ENCODE peak calls at places on chromosomes 3 and 15, in eight cellular contexts. K is EH; T is cardiac muscle cell; V is upper lobe of left lung; A is right lobe of liver; B is iPS-NIHi11; N is NCI-H1930; U is stimulated activated CD8-positive, alpha-beta memory T cell treated with anti-CD3 and anti-CD28 coated beads, Interleukin-2, amount 100 ng/mL, for 48 hours. Q is an unnamed sample.

GRCh38 chr3:14847613-14848541 is 29.1 kb downstream of the FGD5 start:
- DNase-seq in T (no peak), U (no peak), A (peak), B (peak), N (no peak), K (no peak), V (peak), Q (peak)

GRCh38 chr3:62332771-62333381 is 40.5 kb downstream of the FEZF2 start:
- DNase-seq in V (no peak), T (peak), A (no peak), B (peak), N (no peak), U (no peak), K (peak), Q (peak)

GRCh38 chr3:58065700-58066167 is 57.5 kb downstream of the FLNB start:
- DNase-seq in N (no peak), A (no peak), B (peak), K (no peak), V (no peak), T (peak), U (no peak), Q (no peak)

GRCh38 chr3:14871456-14872200 is 52.9 kb downstream of the FGD5 start:
- DNase-seq in A (no peak), K (no peak), T (no peak), U (no peak), B (no peak), N (no peak), V (no peak), Q (peak)

GRCh38 chr3:179260949-179261765 is 10.2 kb upstream of the KCNMB3 start:
- DNase-seq in T (peak), N (peak), U (peak), B (peak), V (peak), A (peak), K (peak), Q (peak)

GRCh38 chr15:67148196-67148701 is 82.8 kb downstream of the SMAD3 start:
- DNase-seq in V (no peak), N (no peak), T (no peak), A (no peak), B (no peak), U (no peak), K (peak), Q (no peak)

GRCh38 chr3:112774293-112774926 is 72.3 kb downstream of the CD200R1L start:
- DNase-seq in K (peak), N (no peak), U (no peak), V (no peak), T (no peak), B (no peak), A (no peak), Q (peak)

GRCh38 chr15:90300988-90301715 is 35.7 kb downstream of the NGRN start:
- DNase-seq in V (peak), U (peak), T (peak), N (peak), B (peak), A (peak), K (peak), Q (peak)

GRCh38 chr15:22933641-22934061 is 46.5 kb downstream of the CYFIP1 start:
- DNase-seq in B (no peak), T (no peak), U (no peak), N (no peak), V (no peak), A (no peak), K (no peak), Q (no peak)

Q was measured in small intestine.